ENCODE peak calls at places on chromosome 3, in seven cellular contexts. D, X, M, I, S, Q and Z are unnamed samples.

GRCh38 chr3:13535905-13536304 is 13.0 kb upstream of the FBLN2 start:
- DNase-seq in D (no peak), X (no peak), M (no peak), I (no peak), S (no peak), Q (no peak), Z (no peak)

GRCh38 chr3:13748500-13748899 is 131.4 kb downstream of the WNT7A start:
- DNase-seq in D (no peak), X (no peak), M (no peak), I (no peak), S (no peak), Q (no peak), Z (no peak)

GRCh38 chr3:122100591-122101491 is 45.7 kb downstream of the CD86 start:
- DNase-seq in D (peak; percentile 6), X (no peak), M (no peak), I (peak; percentile 27), S (no peak), Q (no peak), Z (no peak)

GRCh38 chr3:36729204-36730056 is 34.9 kb downstream of the DCLK3 start:
- DNase-seq in D (peak; percentile 59), X (no peak), M (no peak), I (peak; percentile 55), S (peak; percentile 28), Q (no peak), Z (no peak)

GRCh38 chr3:65048151-65048550 is 360.4 kb upstream of the ADAMTS9 start:
- DNase-seq in D (no peak), X (no peak), M (no peak), I (no peak), S (peak; percentile 68), Q (no peak), Z (no peak)

GRCh38 chr3:11465744-11466611 is 177.7 kb downstream of the VGLL4 start:
- DNase-seq in D (no peak), X (no peak), M (no peak), I (no peak), S (no peak), Q (no peak), Z (no peak)

GRCh38 chr3:127997961-127998360 is 54.3 kb upstream of the SEC61A1 start:
- DNase-seq in D (no peak), X (no peak), M (no peak), I (no peak), S (no peak), Q (no peak), Z (no peak)

GRCh38 chr3:33144433-33144832 is 30.6 kb downstream of the CRTAP start:
- DNase-seq in D (peak; percentile 85), X (no peak), M (no peak), I (peak; percentile 31), S (no peak), Q (peak; percentile 11), Z (no peak)

GRCh38 chr3:143525408-143525807 is 322.9 kb downstream of the SLC9A9 start:
- DNase-seq in D (no peak), X (no peak), M (no peak), I (no peak), S (peak; percentile 13), Q (no peak), Z (no peak)

GRCh38 chr3:194691481-194692281 is 6.0 kb downstream of the FAM43A start:
- DNase-seq in D (no peak), X (no peak), M (no peak), I (peak; percentile 97), S (no peak), Q (no peak), Z (no peak)

GRCh38 chr3:183537295-183537730 is 18.2 kb downstream of the KLHL6 start:
- DNase-seq in D (no peak), X (no peak), M (no peak), I (no peak), S (peak; percentile 93), Q (no peak), Z (no peak)

GRCh38 chr3:9553949-9554513 is 409 bp upstream of the LHFPL4 start:
- DNase-seq in D (peak; percentile 27), X (no peak), M (no peak), I (no peak), S (no peak), Q (no peak), Z (no peak)

GRCh38 chr3:15276028-15276717 is 56.2 kb downstream of the SH3BP5 start:
- DNase-seq in D (no peak), X (no peak), M (peak; percentile 21), I (peak; percentile 33), S (no peak), Q (no peak), Z (no peak)

GRCh38 chr3:128878556-128879124 is 780 bp upstream of the ACAD9 start:
- DNase-seq in D (peak; percentile 17), X (no peak), M (no peak), I (peak; percentile 53), S (peak; percentile 62), Q (no peak), Z (no peak)

GRCh38 chr3:37308247-37308646 is 133.9 kb upstream of the LRRFIP2 start:
- DNase-seq in D (peak; percentile 53), X (no peak), M (no peak), I (peak; percentile 25), S (peak; percentile 11), Q (no peak), Z (no peak)

GRCh38 chr3:195616681-195617080 is 32.9 kb upstream of the APOD start:
- DNase-seq in D (no peak), X (no peak), M (no peak), I (no peak), S (no peak), Q (no peak), Z (no peak)

GRCh38 chr3:55988905-55989304 is 479.4 kb downstream of the ERC2 start:
- DNase-seq in D (no peak), X (no peak), M (no peak), I (no peak), S (no peak), Q (no peak), Z (no peak)

GRCh38 chr3:59368887-59369286 is 319.1 kb upstream of the CFAP20DC start:
- DNase-seq in D (no peak), X (no peak), M (no peak), I (no peak), S (no peak), Q (no peak), Z (no peak)

GRCh38 chr3:47404420-47404819 is 23.6 kb downstream of the PTPN23 start:
- DNase-seq in D (no peak), X (no peak), M (no peak), I (no peak), S (no peak), Q (no peak), Z (no peak)

GRCh38 chr3:36514171-36514570 is 133.9 kb downstream of the STAC start:
- DNase-seq in D (no peak), X (no peak), M (no peak), I (no peak), S (peak; percentile 14), Q (no peak), Z (no peak)

GRCh38 chr3:159765025-159765859 is 223.4 kb upstream of the IL12A start:
- DNase-seq in D (peak; percentile 66), X (no peak), M (peak; percentile 81), I (no peak), S (peak; percentile 98), Q (no peak), Z (peak; percentile 66)

GRCh38 chr3:58249358-58250092 is 11.9 kb downstream of the ABHD6 start:
- DNase-seq in D (peak; percentile 48), X (no peak), M (no peak), I (no peak), S (no peak), Q (no peak), Z (no peak)

GRCh38 chr3:105277656-105278055 is 89.1 kb upstream of the ALCAM start:
- DNase-seq in D (no peak), X (no peak), M (no peak), I (no peak), S (peak; percentile 37), Q (no peak), Z (no peak)

DNA sequence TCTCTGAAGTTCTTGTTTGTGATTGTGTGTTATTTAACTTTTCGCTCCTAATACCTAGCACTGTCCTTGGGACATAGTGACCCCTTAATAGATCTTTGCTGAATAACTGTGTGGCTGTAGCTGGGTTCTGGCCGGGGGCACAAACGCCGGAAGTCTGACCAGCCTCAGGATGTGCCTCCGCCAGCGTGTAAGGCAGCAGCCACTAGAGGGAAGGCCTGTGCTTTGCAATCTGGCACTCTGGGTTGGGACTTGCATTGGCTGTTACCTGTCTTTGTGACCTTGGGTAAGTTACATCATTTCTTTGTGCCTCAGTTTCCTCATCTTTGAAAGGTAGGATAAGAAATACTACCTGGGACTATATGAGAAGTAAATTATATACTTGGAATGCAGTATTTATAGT is 158.7 kb downstream of the GHSR start:
- DNase-seq in D (peak; percentile 64), X (no peak), M (no peak), I (no peak), S (no peak), Q (no peak), Z (no peak)
- TF ChIP-seq CTCF in D (peak; percentile 66), X (peak; percentile 26), M (no peak), I (peak; percentile 34), S (peak; percentile 33), Q (no peak), Z (no peak)

DNA sequence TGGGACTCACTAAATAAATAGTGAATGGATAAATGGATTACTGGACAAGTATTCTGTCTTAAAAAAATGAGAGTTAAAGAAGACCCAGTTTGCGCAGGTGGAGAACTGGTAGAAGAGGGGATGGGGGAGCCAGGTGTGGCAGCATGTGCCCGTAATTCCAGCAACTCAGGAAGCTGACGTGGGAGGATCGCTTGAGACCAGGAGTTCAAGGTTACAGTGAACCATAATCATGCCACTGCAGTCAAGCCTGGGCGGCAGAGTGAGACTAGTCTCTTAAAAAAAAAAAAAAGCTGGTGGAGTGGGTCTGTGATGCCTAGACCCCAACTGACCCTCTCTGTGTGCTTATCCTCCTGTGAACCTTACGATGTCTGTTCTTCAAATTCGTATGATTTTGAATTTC is 173.7 kb upstream of the KBTBD8 start:
- DNase-seq in D (no peak), X (no peak), M (no peak), I (no peak), S (no peak), Q (no peak), Z (no peak)
- H3K27ac ChIP-seq in D (no peak overlapping the region), X (no peak overlapping the region), M (no peak overlapping the region), I (no peak overlapping the region), S (no peak overlapping the region), Q (no peak overlapping the region), Z (peak overlapping the region; percentile 33)

DNA sequence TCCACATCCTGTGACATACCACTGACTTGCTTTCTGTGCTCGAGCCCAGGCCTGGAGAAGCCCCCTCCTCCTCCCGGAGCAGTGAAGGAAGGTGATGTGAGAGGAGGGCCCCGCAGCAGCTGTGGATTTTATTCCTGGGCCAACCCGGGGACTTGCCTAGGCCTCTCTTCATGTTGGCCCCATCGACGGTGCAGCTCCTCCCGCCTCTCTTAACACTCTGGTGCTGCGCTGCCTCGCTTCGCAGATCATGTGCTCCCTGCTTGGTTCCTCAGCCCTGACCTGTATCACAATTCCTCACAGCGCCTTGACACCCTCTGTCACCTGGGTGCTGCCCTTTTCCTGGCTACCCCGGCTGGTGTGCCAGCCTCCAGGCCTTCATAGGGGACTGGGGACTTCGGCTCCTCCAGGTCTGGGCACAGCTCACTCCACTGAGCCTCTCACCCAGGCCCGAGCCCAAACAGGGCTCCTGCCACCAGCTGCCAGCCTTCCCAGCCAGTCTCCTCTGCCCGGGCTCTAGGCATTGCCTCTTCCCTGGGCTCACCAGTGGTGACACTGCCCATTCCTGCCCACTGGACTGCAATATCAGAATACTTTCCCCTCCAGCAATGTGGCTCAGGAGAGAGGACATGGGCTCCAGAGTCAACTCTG is 21.5 kb downstream of the MAGEF1 start:
- DNase-seq in D (no peak), X (no peak), M (no peak), I (no peak), S (no peak), Q (no peak), Z (no peak)
- TF ChIP-seq CTCF in D (no peak), X (no peak), M (no peak), I (no peak), S (no peak), Q (no peak), Z (no peak)

GRCh38 chr3:174336774-174337173 is 522.4 kb upstream of the NAALADL2 start:
- DNase-seq in D (no peak), X (no peak), M (no peak), I (no peak), S (no peak), Q (no peak), Z (no peak)
- H3K27ac ChIP-seq in D (no peak overlapping the region), X (no peak overlapping the region), M (no peak overlapping the region), I (no peak overlapping the region), S (no peak overlapping the region), Q (no peak overlapping the region), Z (no peak overlapping the region)